ENCODE peak calls at places on chromosome 14, in four cellular contexts. L is astrocyte of the spinal cord, S is AG04450, Q is NCI-H1105. V is an unnamed sample.

GRCh38 chr14:103593577-103593976 is 30.8 kb downstream of the COA8 start:
- DNase-seq in L (no peak), Q (no peak), S (no peak), V (no peak)

GRCh38 chr14:98949031-98949430 is 323.0 kb downstream of the BCL11B start:
- DNase-seq in S (no peak), Q (no peak), L (no peak), V (no peak)

GRCh38 chr14:74863274-74863673 is 12.7 kb downstream of the PROX2 start:
- DNase-seq in Q (no peak), S (no peak), L (no peak), V (no peak)

GRCh38 chr14:104819361-104819771 is 18.5 kb downstream of the ZBTB42 start:
- DNase-seq in L (no peak), Q (no peak), S (no peak), V (no peak)

GRCh38 chr14:95291859-95292542 is 27.7 kb downstream of the CLMN start:
- DNase-seq in Q (peak), L (peak), S (no peak), V (no peak)

GRCh38 chr14:104638927-104639450 is 34.4 kb upstream of the TMEM179 start:
- DNase-seq in Q (no peak), S (no peak), L (no peak), V (no peak)

GRCh38 chr14:103097994-103098957 is 3.8 kb downstream of the EXOC3L4 start:
- DNase-seq in Q (no peak), S (no peak), L (no peak), V (no peak)

GRCh38 chr14:32192712-32193373 is 9.0 kb upstream of the RNU6-7 start:
- DNase-seq in L (no peak), S (no peak), Q (no peak), V (no peak)

GRCh38 chr14:91225025-91225424 is 19.5 kb downstream of the GPR68 start:
- DNase-seq in S (no peak), Q (no peak), L (no peak), V (no peak)

GRCh38 chr14:45698462-45699134 is 445.6 kb upstream of the MIS18BP1 start:
- DNase-seq in L (no peak), Q (peak), S (no peak), V (no peak)

GRCh38 chr14:62614117-62614516 is 431.1 kb downstream of the KCNH5 start:
- DNase-seq in L (no peak), Q (no peak), S (no peak), V (no peak)

GRCh38 chr14:57869530-57870088 is 3.7 kb upstream of the SLC35F4 start:
- DNase-seq in L (no peak), S (no peak), Q (peak), V (no peak)

GRCh38 chr14:22524784-22525161 is 64.3 kb downstream of the DAD1 start:
- DNase-seq in Q (no peak), L (no peak), S (no peak), V (no peak)

GRCh38 chr14:64508215-64508776 is 3.7 kb downstream of the ZBTB1 start:
- DNase-seq in Q (no peak), L (no peak), S (no peak), V (no peak)

GRCh38 chr14:54366726-54367707 is 29.8 kb upstream of the CDKN3 start:
- DNase-seq in Q (peak), L (peak), S (peak), V (no peak)

GRCh38 chr14:95185452-95186392 is 28.4 kb upstream of the DICER1 start:
- DNase-seq in S (no peak), Q (no peak), L (peak), V (no peak)

GRCh38 chr14:94787092-94787491 is 17.2 kb upstream of the GSC start:
- DNase-seq in L (no peak), S (no peak), Q (no peak), V (no peak)

GRCh38 chr14:69844171-69844570 is 35.0 kb upstream of the SMOC1 start:
- DNase-seq in S (no peak), L (no peak), Q (no peak), V (no peak)

GRCh38 chr14:68711551-68712437 is 81.1 kb downstream of the ZFP36L1 start:
- DNase-seq in L (no peak), Q (no peak), S (no peak), V (no peak)

GRCh38 chr14:102046337-102047278 is 40.2 kb downstream of the HSP90AA1 start:
- DNase-seq in S (no peak), L (peak), Q (no peak), V (peak)

GRCh38 chr14:38791862-38792261 is 311.2 kb downstream of the SEC23A start:
- DNase-seq in Q (no peak), S (no peak), L (no peak), V (no peak)

GRCh38 chr14:22268875-22269274 is 320.1 kb downstream of the DAD1 start:
- DNase-seq in Q (no peak), L (peak), S (no peak), V (no peak)

GRCh38 chr14:68937790-68938514 is 41.1 kb downstream of the ACTN1 start:
- DNase-seq in Q (no peak), L (peak), S (no peak), V (no peak)

GRCh38 chr14:44586910-44587309 is 79.8 kb upstream of the FSCB start:
- DNase-seq in L (no peak), Q (peak), S (no peak), V (no peak)

GRCh38 chr14:73242274-73242960 is 5.1 kb downstream of the PAPLN start:
- DNase-seq in S (no peak), Q (no peak), L (no peak), V (no peak)

GRCh38 chr14:35594616-35595015 is 60.7 kb downstream of the INSM2 start:
- DNase-seq in Q (no peak), L (peak), S (no peak), V (no peak)

GRCh38 chr14:22656945-22657711 is 13.0 kb upstream of the OR6J1 start:
- DNase-seq in L (peak), Q (no peak), S (no peak), V (no peak)

GRCh38 chr14:100450049-100450448 is 126.9 kb downstream of the SLC25A47 start:
- DNase-seq in Q (no peak), S (no peak), L (no peak), V (no peak)

GRCh38 chr14:38592764-38593442 is 337.0 kb upstream of the CLEC14A start:
- DNase-seq in Q (no peak), S (no peak), L (no peak), V (no peak)

GRCh38 chr14:59130472-59130871 is 58.0 kb upstream of the DAAM1 start:
- DNase-seq in Q (no peak), L (no peak), S (no peak), V (no peak)

GRCh38 chr14:88296343-88296742 is 26.7 kb downstream of the KCNK10 start:
- DNase-seq in Q (no peak), L (no peak), S (no peak), V (no peak)

GRCh38 chr14:65972891-65973290 is 513.3 kb upstream of the CCDC196 start:
- DNase-seq in L (peak), Q (no peak), S (no peak), V (no peak)

GRCh38 chr14:99058542-99058941 is 213.5 kb downstream of the BCL11B start:
- DNase-seq in S (no peak), Q (no peak), L (no peak), V (no peak)

GRCh38 chr14:51540364-51540763 is 111.3 kb upstream of the FRMD6 start:
- DNase-seq in S (no peak), Q (no peak), L (no peak), V (no peak)

GRCh38 chr14:75548544-75548943 is 26.3 kb downstream of the BATF start:
- DNase-seq in Q (no peak), S (no peak), L (peak), V (no peak)

GRCh38 chr14:70245026-70245425 is 56.3 kb upstream of the SLC8A3 start:
- DNase-seq in S (no peak), Q (no peak), L (no peak), V (no peak)

GRCh38 chr14:74238974-74239847 is at the start of gene VSX2:
- DNase-seq in Q (no peak), S (no peak), L (no peak), V (no peak)

GRCh38 chr14:35158491-35158890 is 36.1 kb downstream of the PRORP start:
- DNase-seq in Q (no peak), L (no peak), S (no peak), V (no peak)

GRCh38 chr14:70096866-70097265 is 91.9 kb downstream of the SLC8A3 start:
- DNase-seq in S (no peak), Q (no peak), L (no peak), V (no peak)

GRCh38 chr14:74695406-74695805 is 17.5 kb downstream of the AREL1 start:
- DNase-seq in L (no peak), S (no peak), Q (no peak), V (no peak)